ENCODE peak calls at places on chromosomes 6 and 20, in nine cellular contexts. I is OCI-LY7, T is EL, Z is Karpas-422, M is hypothalamus, W is HuH-7.5, H is omental fat pad, Y is kidney tubule cell, R is NCI-H82. A is an unnamed sample.

GRCh38 chr6:20584100-20584731 is 50.0 kb downstream of the CDKAL1 start:
- DNase-seq in W (no peak), M (no peak), R (no peak), Z (no peak), H (no peak), Y (no peak), I (no peak), T (no peak), A (no peak)

GRCh38 chr6:109660526-109660925 is 30.5 kb downstream of the AK9 start:
- DNase-seq in T (peak), H (no peak), M (no peak), Y (peak), R (no peak), W (no peak), I (no peak), Z (no peak), A (no peak)

GRCh38 chr6:88785478-88785877 is 177.9 kb downstream of the RNGTT start:
- DNase-seq in I (no peak), T (no peak), R (no peak), M (no peak), W (no peak), Z (peak), H (no peak), Y (no peak), A (no peak)

GRCh38 chr20:8330785-8331699 is 199.0 kb downstream of the PLCB1 start:
- DNase-seq in W (no peak), H (no peak), Y (peak), I (no peak), T (no peak), M (no peak), Z (no peak), R (no peak), A (no peak)

GRCh38 chr20:32465092-32465900 is 107.2 kb downstream of the ASXL1 start:
- DNase-seq in M (no peak), R (no peak), H (no peak), W (no peak), T (peak), Y (peak), I (no peak), Z (no peak), A (no peak)

GRCh38 chr6:36670271-36670670 is 8.2 kb upstream of the CDKN1A start:
- DNase-seq in M (no peak), H (no peak), I (no peak), R (no peak), T (no peak), Y (no peak), Z (no peak), W (no peak), A (no peak)

GRCh38 chr6:33914519-33915120 is 110.8 kb upstream of the MLN start:
- DNase-seq in W (no peak), T (no peak), Z (peak), R (no peak), M (no peak), H (no peak), Y (no peak), I (peak), A (no peak)

GRCh38 chr20:17856024-17856564 is 112.5 kb downstream of the SNX5 start:
- DNase-seq in H (no peak), R (no peak), W (peak), T (no peak), Z (peak), I (peak), Y (no peak), M (no peak), A (peak)

GRCh38 chr6:113137411-113137810 is 719.7 kb upstream of the MARCKS start:
- DNase-seq in I (no peak), W (no peak), Y (peak), Z (no peak), R (no peak), H (no peak), T (no peak), M (no peak), A (no peak)

GRCh38 chr6:40293824-40294188 is 293.4 kb downstream of the LRFN2 start:
- DNase-seq in I (no peak), R (peak), Z (no peak), H (no peak), Y (no peak), M (no peak), W (no peak), T (no peak), A (no peak)

GRCh38 chr20:43389231-43389630 is 68.5 kb upstream of the SRSF6 start:
- DNase-seq in Y (no peak), I (no peak), T (peak), M (no peak), Z (no peak), H (no peak), W (no peak), R (no peak), A (no peak)

GRCh38 chr6:56978530-56978929 is 23.6 kb downstream of the BEND6 start:
- DNase-seq in M (no peak), W (no peak), T (no peak), I (no peak), Y (no peak), H (no peak), Z (no peak), R (no peak), A (no peak)

GRCh38 chr6:133548409-133548808 is 307.3 kb downstream of the EYA4 start:
- DNase-seq in Y (peak), H (no peak), M (no peak), W (no peak), I (no peak), T (peak), R (no peak), Z (no peak), A (no peak)